ENCODE peak calls at places on chromosomes 12 and 14, in seven cellular contexts. H is BJ; T is stimulated activated CD8-positive, alpha-beta memory T cell treated with anti-CD3 and anti-CD28 coated beads, Interleukin-15, amount 100 ng/mL, for 1 hour; Y is GM04504; R is midbrain; P is effector CD4-positive, alpha-beta T cell; I is frontal cortex. K is an unnamed sample.

GRCh38 chr14:34220921-34221320 is 241.1 kb downstream of the SPTSSA start:
- DNase-seq in R (no peak), I (no peak), H (no peak), T (no peak), Y (no peak), P (no peak), K (no peak)

GRCh38 chr12:46209914-46210834 is 58.7 kb downstream of the SLC38A1 start:
- DNase-seq in Y (no peak), P (peak; percentile 52), T (no peak), H (no peak), I (no peak), R (no peak), K (peak; percentile 60)

GRCh38 chr14:64464695-64465094 is 604 bp upstream of the AKAP5 start:
- DNase-seq in T (no peak), H (no peak), Y (no peak), I (no peak), R (no peak), P (no peak), K (no peak)

GRCh38 chr12:108313609-108314331 is 25.3 kb downstream of the CMKLR1 start:
- DNase-seq in T (no peak), H (no peak), Y (no peak), P (no peak), I (no peak), R (peak; percentile 20), K (no peak)

GRCh38 chr12:122449317-122449716 is 26.8 kb upstream of the CLIP1 start:
- DNase-seq in H (no peak), P (no peak), I (no peak), T (no peak), R (no peak), Y (peak; percentile 31), K (no peak)

GRCh38 chr14:55125403-55125802 is 3.6 kb upstream of the LGALS3 start:
- DNase-seq in I (no peak), P (no peak), T (no peak), R (no peak), Y (no peak), H (no peak), K (no peak)

GRCh38 chr14:69648480-69649414 is 37.4 kb downstream of the SUSD6 start:
- DNase-seq in T (no peak), Y (peak; percentile 35), P (no peak), R (no peak), H (no peak), I (no peak), K (no peak)

GRCh38 chr12:80316141-80316700 is 127.8 kb upstream of the PTPRQ start:
- DNase-seq in T (no peak), P (no peak), H (no peak), I (no peak), Y (no peak), R (no peak), K (no peak)

GRCh38 chr12:132812631-132813305 is 15.9 kb downstream of the GOLGA3 start:
- DNase-seq in P (no peak), I (no peak), Y (peak; percentile 1), T (no peak), H (no peak), R (no peak), K (no peak)

GRCh38 chr14:93824518-93825234 is 36.4 kb upstream of the PRIMA1 start:
- DNase-seq in P (no peak), H (no peak), R (no peak), Y (no peak), T (no peak), I (no peak), K (no peak)

GRCh38 chr12:55955800-55956508 is 9.9 kb downstream of the PMEL start:
- DNase-seq in P (peak; percentile 32), H (no peak), I (no peak), T (no peak), R (no peak), Y (no peak), K (peak; percentile 79)

GRCh38 chr12:131323879-131324278 is 370.2 kb downstream of the ADGRD1 start:
- DNase-seq in T (no peak), Y (no peak), H (no peak), P (no peak), I (no peak), R (no peak), K (no peak)

GRCh38 chr12:96235497-96235826 is 41.3 kb downstream of the ELK3 start:
- DNase-seq in H (no peak), T (no peak), Y (no peak), P (no peak), R (no peak), I (no peak), K (no peak)

GRCh38 chr12:107415834-107416233 is 269.8 kb upstream of the PWP1 start:
- DNase-seq in P (no peak), I (no peak), H (peak; percentile 22), R (no peak), Y (peak; percentile 69), T (no peak), K (no peak)

GRCh38 chr14:61568572-61569011 is 126.7 kb upstream of the HIF1A start:
- DNase-seq in R (no peak), I (peak; percentile 60), T (no peak), Y (no peak), H (no peak), P (peak; percentile 21), K (peak; percentile 56)

GRCh38 chr14:75433631-75434556 is 6.1 kb downstream of the JDP2 start:
- DNase-seq in P (no peak), R (no peak), T (no peak), I (no peak), Y (no peak), H (peak; percentile 40), K (no peak)

GRCh38 chr12:7555752-7556151 is 52.2 kb upstream of the CD163 start:
- DNase-seq in H (peak; percentile 46), R (peak; percentile 10), Y (peak; percentile 36), I (no peak), P (no peak), T (no peak), K (no peak)

GRCh38 chr14:71720978-71721624 is 211.1 kb upstream of the RGS6 start:
- DNase-seq in T (no peak), P (no peak), H (no peak), I (peak; percentile 33), R (no peak), Y (no peak), K (no peak)

GRCh38 chr14:55556929-55557623 is 22.9 kb upstream of the KTN1 start:
- DNase-seq in H (peak; percentile 66), T (no peak), Y (peak; percentile 82), P (no peak), R (peak; percentile 34), I (peak; percentile 16), K (no peak)

GRCh38 chr14:78697341-78697740 is 527.2 kb downstream of the NRXN3 start:
- DNase-seq in T (no peak), R (no peak), Y (peak; percentile 11), I (no peak), H (no peak), P (no peak), K (no peak)

GRCh38 chr12:100279612-100280244 is 12.8 kb downstream of the SCYL2 start:
- DNase-seq in R (no peak), I (no peak), P (no peak), H (no peak), Y (no peak), T (no peak), K (no peak)

GRCh38 chr14:79483989-79484388 is 727.3 kb downstream of the DIO2 start:
- DNase-seq in P (no peak), H (no peak), R (no peak), T (no peak), Y (no peak), I (no peak), K (no peak)

GRCh38 chr14:66596241-66596985 is 88.5 kb downstream of the GPHN start:
- DNase-seq in P (no peak), Y (no peak), T (no peak), R (no peak), H (no peak), I (no peak), K (no peak)

GRCh38 chr12:66695130-66695529 is 16.3 kb upstream of the GRIP1 start:
- DNase-seq in H (no peak), R (no peak), P (no peak), I (no peak), Y (no peak), T (no peak), K (no peak)

GRCh38 chr12:56991319-56991906 is 14.9 kb downstream of the ZBTB39 start:
- DNase-seq in H (no peak), R (peak; percentile 36), P (no peak), Y (no peak), T (no peak), I (no peak), K (no peak)

GRCh38 chr14:58107947-58108552 is 44.0 kb downstream of the ARMH4 start:
- DNase-seq in P (no peak), R (peak; percentile 78), H (peak; percentile 7), Y (peak; percentile 24), T (peak; percentile 3), I (peak; percentile 56), K (peak; percentile 29)

GRCh38 chr14:102390064-102390463 is 27.3 kb downstream of the TECPR2 start:
- DNase-seq in R (peak; percentile 43), H (no peak), T (no peak), Y (no peak), I (no peak), P (no peak), K (no peak)

GRCh38 chr12:75953312-75953906 is 78.2 kb downstream of the PHLDA1 start:
- DNase-seq in T (no peak), P (no peak), I (no peak), R (no peak), Y (peak; percentile 95), H (peak; percentile 75), K (no peak)

GRCh38 chr14:89578048-89578619 is 161.1 kb upstream of the FOXN3 start:
- DNase-seq in R (peak; percentile 10), Y (peak; percentile 10), T (no peak), I (no peak), H (no peak), P (no peak), K (no peak)

GRCh38 chr14:31189346-31190219 is 18.0 kb downstream of the HECTD1 start:
- DNase-seq in I (no peak), Y (no peak), R (no peak), T (no peak), P (no peak), H (no peak), K (no peak)

GRCh38 chr12:124768462-124769165 is 95.0 kb downstream of the SCARB1 start:
- DNase-seq in I (no peak), T (no peak), Y (no peak), P (no peak), H (no peak), R (no peak), K (no peak)

GRCh38 chr12:20596036-20596435 is 99.1 kb upstream of the SLCO1C1 start:
- DNase-seq in H (no peak), T (no peak), Y (no peak), I (no peak), R (no peak), P (no peak), K (no peak)

GRCh38 chr12:57243521-57244305 is 7.3 kb downstream of the STAC3 start:
- DNase-seq in I (peak; percentile 75), R (peak; percentile 46), Y (no peak), P (peak; percentile 81), T (peak; percentile 76), H (no peak), K (peak; percentile 79)

K was measured in naive thymus-derived CD8-positive, alpha-beta T cell.